ENCODE peak calls at places on chromosomes 13 and 19, in nine cellular contexts. Z is gastrocnemius medialis, Q is right atrium auricular region, T is HL-60, C is transverse colon, U is fibroblast of pulmonary artery, E is neural progenitor cell, F is stomach, J is WERI-Rb-1. S is an unnamed sample.

GRCh38 chr19:16367269-16367683 is 42.6 kb downstream of the KLF2 start:
- DNase-seq in Q (no peak), T (peak), F (no peak), Z (no peak), U (no peak), J (no peak), E (no peak), C (no peak), S (no peak)

GRCh38 chr19:17703823-17704463 is 15.3 kb upstream of the MAP1S start:
- DNase-seq in Z (no peak), E (peak), U (peak), T (no peak), J (peak), C (peak), F (peak), Q (peak), S (peak)

GRCh38 chr13:49441846-49442245 is 2.0 kb downstream of the CAB39L start:
- DNase-seq in T (no peak), Q (no peak), C (no peak), F (no peak), Z (no peak), E (no peak), J (no peak), U (peak), S (no peak)

GRCh38 chr13:44810067-44810840 is 179.0 kb downstream of the NUFIP1 start:
- DNase-seq in C (peak), E (no peak), J (no peak), Z (no peak), Q (peak), U (peak), F (peak), T (no peak), S (no peak)

GRCh38 chr19:18861235-18861634 is 29.5 kb downstream of the UPF1 start:
- DNase-seq in F (no peak), J (no peak), U (no peak), Q (no peak), Z (no peak), E (no peak), T (no peak), C (no peak), S (no peak)

GRCh38 chr13:48181482-48182145 is 51.4 kb upstream of the ITM2B start:
- DNase-seq in J (no peak), C (no peak), E (no peak), Q (no peak), U (no peak), Z (no peak), F (no peak), T (no peak), S (no peak)

GRCh38 chr13:65347420-65348030 is 1882.6 kb downstream of the PCDH9 start:
- DNase-seq in U (no peak), J (no peak), T (no peak), C (no peak), Q (no peak), Z (no peak), F (no peak), E (no peak), S (no peak)

GRCh38 chr19:54576411-54576976 is 2.9 kb downstream of the LILRA2 start:
- DNase-seq in T (no peak), Q (no peak), U (no peak), E (no peak), Z (no peak), J (no peak), F (no peak), C (no peak), S (no peak)

GRCh38 chr19:53037101-53038097 is 7.1 kb upstream of the ERVV-2 start:
- DNase-seq in T (no peak), U (peak), C (no peak), F (no peak), Q (no peak), J (peak), E (peak), Z (no peak), S (peak)

GRCh38 chr13:21326155-21327030 is 132.7 kb downstream of the ZDHHC20 start:
- DNase-seq in Q (no peak), Z (no peak), F (peak), U (peak), J (no peak), E (peak), T (no peak), C (peak), S (no peak)

GRCh38 chr13:51518847-51519246 is 65.4 kb upstream of the WDFY2 start:
- DNase-seq in F (no peak), J (no peak), E (no peak), U (no peak), Q (no peak), T (no peak), C (no peak), Z (no peak), S (no peak)

GRCh38 chr13:74136089-74136658 is 2.0 kb upstream of the KLF12 start:
- DNase-seq in Q (peak), J (peak), E (no peak), F (peak), C (peak), U (peak), Z (no peak), T (no peak), S (peak)

GRCh38 chr13:109162248-109163051 is 533.0 kb downstream of the MYO16 start:
- DNase-seq in E (no peak), Z (no peak), U (no peak), J (no peak), Q (no peak), C (peak), T (peak), F (no peak), S (no peak)

GRCh38 chr19:2578911-2579677 is 103.2 kb downstream of the GADD45B start:
- DNase-seq in Q (peak), Z (peak), E (peak), F (peak), T (peak), U (peak), C (peak), J (peak), S (peak)

GRCh38 chr13:40069173-40070044 is 413.9 kb downstream of the COG6 start:
- DNase-seq in C (peak), U (peak), J (peak), Z (peak), E (peak), F (peak), Q (peak), T (peak), S (peak)
- H3K4me3 ChIP-seq in C (no peak), U (no peak), J (no peak), Z (peak), E (no peak), F (no peak), Q (no peak), T (no peak), S (no peak)

DNA sequence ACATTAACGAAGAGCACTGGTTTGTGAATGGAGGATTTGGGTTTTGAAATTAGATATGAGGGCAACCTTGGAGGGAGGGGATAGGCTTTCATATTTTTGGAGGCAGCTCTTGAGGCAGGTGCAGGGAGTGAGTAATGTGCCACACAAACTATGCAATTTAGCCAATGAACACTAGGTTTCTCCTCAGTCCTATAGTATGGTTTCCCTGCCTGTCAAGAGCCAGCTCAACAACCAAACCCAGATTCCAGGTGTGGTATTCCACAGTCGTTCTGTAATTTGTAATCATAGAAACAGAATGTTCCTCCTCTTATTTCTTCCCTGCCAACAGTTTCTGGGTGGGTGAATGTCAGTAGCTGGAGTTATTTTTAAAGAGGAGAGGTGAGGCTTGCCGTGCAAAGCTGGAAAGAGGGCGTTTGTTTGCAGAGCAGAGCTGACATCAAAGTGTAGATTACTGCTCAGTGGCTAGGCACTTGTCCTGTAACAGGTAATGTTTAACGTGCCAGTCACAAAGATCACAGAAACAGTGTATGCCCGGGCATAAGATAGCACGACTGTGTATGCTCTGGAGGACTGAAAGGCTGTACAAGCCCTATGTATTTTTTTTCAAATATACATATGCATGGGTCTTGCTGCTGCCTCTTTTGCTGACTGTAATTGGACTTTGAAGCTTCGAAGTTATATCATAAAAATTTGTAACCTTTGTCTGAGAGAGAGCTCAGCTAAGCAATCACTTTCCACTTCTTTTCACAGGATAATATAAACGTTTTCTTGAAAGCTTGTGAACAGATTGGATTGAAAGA is 124.3 kb downstream of the LMO7 start:
- DNase-seq in C (peak), E (no peak), U (no peak), F (peak), T (no peak), Z (peak), J (no peak), Q (no peak), S (peak)
- H3K4me3 ChIP-seq in C (peak), E (no peak), U (no peak), F (peak), T (no peak), Z (peak), J (no peak), Q (peak), S (no peak)

DNA sequence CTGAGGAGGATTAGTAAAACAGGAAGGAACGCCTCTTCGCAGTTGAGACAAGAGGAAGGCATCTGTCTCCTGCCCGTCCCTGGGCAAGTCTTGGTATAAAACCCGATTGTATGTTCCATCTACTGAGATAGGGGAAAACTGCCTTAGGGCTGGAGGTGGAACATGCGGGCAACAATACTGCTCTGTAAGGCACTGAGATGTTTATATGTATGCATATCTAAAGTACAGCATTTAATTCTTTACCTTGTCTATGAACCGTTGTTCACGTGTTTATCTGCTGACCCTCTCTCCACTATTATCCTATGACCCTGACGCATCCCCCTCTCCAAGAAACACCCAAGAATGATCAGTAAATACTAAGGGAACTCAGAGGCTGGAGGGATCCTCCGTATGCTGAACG is 722 bp upstream of the TIMM50 start:
- DNase-seq in F (no peak), U (no peak), E (no peak), C (no peak), J (no peak), T (no peak), Z (no peak), Q (no peak), S (no peak)
- H3K4me3 ChIP-seq in F (peak), U (peak), E (peak), C (peak), J (peak), T (peak), Z (peak), Q (peak), S (peak)

DNA sequence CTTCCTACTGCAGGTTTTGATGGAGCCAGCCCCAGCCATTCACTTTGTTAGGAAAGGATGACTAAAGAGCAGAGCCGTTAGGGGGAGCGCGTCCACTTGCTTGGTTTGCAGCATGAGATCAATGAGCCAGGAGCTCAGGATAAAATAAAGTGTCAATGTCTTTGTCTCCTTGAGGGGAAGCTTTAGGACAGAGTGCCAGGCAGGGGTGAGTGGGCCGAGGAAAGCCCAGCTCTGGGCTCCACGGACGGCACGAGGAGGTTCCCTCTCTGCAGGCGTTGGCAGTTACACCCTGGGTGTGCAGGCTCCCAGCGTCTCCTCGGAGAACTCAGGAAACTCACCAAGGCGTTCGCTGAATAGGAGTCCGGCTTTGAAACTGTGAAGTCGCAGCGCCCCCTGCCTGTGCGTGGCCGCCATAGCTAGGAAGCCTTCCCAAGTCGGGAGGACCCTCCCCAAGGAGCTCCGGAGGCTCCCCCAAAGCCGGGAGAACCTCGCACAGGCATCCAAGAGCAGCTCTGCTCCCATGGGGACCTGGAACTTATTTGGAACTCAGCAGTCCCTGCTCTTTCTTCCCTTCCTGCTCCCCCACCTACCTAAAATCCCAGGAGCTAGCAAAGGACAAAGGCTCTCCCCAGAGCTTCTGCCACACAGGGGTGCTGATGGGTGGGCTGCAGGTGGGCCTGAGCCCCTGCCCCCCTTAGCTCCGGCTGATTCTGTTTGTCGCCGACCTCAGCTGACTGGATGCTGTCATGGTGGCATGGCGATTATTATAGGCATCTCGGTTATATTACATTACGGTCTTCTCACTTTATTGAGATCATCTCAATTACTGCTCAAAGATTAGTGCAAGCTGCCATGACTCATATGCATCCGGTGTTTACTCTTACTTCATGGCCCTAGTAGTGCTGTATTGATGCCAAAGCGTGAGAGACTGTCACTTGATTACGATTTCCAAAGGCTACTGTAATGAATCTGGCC is 34.4 kb downstream of the GSX1 start:
- DNase-seq in J (peak), F (peak), U (peak), Z (peak), T (peak), Q (peak), C (peak), E (peak), S (peak)
- H3K4me3 ChIP-seq in J (peak), F (peak), U (peak), Z (no peak), T (no peak), Q (peak), C (no peak), E (peak), S (no peak)

GRCh38 chr19:36747750-36748149 is 24.9 kb downstream of the ZNF850 start:
- DNase-seq in C (no peak), U (no peak), F (no peak), T (no peak), J (no peak), E (no peak), Q (no peak), Z (no peak), S (no peak)
- H3K4me3 ChIP-seq in C (no peak), U (no peak), F (no peak), T (no peak), J (no peak), E (no peak), Q (no peak), Z (no peak), S (no peak)

DNA sequence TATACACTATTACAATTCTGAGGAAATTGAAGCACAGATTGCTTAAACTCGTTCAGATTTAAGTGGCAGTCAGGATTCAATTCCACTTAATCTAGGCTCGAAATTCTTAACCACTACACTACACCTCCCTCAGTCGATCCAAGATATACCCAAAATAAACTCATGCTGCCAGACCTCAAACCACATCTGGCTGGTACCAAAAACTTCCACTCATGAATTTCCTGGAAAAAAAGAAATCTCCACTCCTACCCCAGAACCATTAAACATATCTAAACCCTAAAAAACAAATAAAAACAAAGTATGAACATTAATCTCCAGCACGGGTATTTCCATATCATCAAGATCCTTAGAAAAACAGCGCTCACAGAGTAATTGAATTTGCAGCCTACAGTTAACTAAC is 1.1 kb downstream of the ZFP30 start:
- DNase-seq in Q (no peak), E (no peak), Z (no peak), U (no peak), T (no peak), J (no peak), C (no peak), F (no peak), S (no peak)
- H3K4me3 ChIP-seq in Q (peak), E (peak), Z (peak), U (peak), T (peak), J (peak), C (peak), F (peak), S (peak)

GRCh38 chr13:41259875-41260501 is 3.4 kb downstream of the MTRF1 start:
- DNase-seq in J (no peak), U (no peak), F (no peak), C (no peak), T (no peak), E (no peak), Q (no peak), Z (no peak), S (no peak)

GRCh38 chr13:41254902-41255301 is 8.5 kb downstream of the MTRF1 start:
- DNase-seq in F (no peak), Q (no peak), T (no peak), C (no peak), U (no peak), Z (no peak), J (no peak), E (no peak), S (no peak)

GRCh38 chr13:41263261-41263971 is at the start of gene MTRF1:
- DNase-seq in T (peak), C (peak), Q (peak), Z (peak), E (peak), U (peak), J (peak), F (peak), S (peak)

DNA sequence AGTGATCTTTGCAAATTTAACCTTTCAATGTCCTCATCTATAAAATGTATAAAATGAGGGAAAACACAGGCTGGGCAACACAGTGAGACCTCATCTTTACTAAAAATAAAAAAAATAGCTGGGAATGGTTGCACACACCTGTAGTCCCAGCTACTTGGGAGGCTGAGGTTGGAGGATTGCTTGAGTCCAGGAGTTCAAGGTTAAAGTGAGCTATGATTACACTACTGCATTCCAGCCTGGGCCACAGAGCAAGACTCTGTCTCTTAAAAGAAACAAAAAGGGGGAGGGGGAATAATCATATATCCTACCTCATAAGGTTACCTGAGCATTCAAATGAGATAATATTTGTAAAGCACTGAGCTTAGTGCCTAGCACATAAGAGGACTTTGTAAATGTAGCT is 5.8 kb downstream of the MTRF1 start:
- DNase-seq in F (no peak), T (no peak), U (no peak), Q (no peak), J (no peak), Z (no peak), E (no peak), C (no peak), S (no peak)
- H3K4me3 ChIP-seq in F (no peak), T (no peak), U (no peak), Q (no peak), J (no peak), Z (no peak), E (no peak), C (no peak), S (no peak)

GRCh38 chr19:43950834-43951626 is at the start of gene ZNF221:
- DNase-seq in Q (peak), C (peak), T (peak), F (peak), Z (peak), E (peak), U (peak), J (peak), S (peak)
- H3K4me3 ChIP-seq in Q (peak), C (peak), T (peak), F (peak), Z (peak), E (peak), U (peak), J (peak), S (peak)

GRCh38 chr19:43798026-43798545 is 4.2 kb downstream of the LYPD5 start:
- DNase-seq in J (no peak), T (no peak), C (no peak), F (no peak), E (no peak), U (no peak), Q (no peak), Z (no peak), S (no peak)

GRCh38 chr19:43798546-43799409 is 3.5 kb downstream of the LYPD5 start:
- DNase-seq in Q (no peak), F (peak), U (no peak), C (peak), Z (no peak), E (peak), T (no peak), J (peak), S (no peak)

GRCh38 chr19:43797556-43797955 is 4.7 kb downstream of the LYPD5 start:
- DNase-seq in J (no peak), T (no peak), Q (no peak), U (no peak), E (no peak), C (no peak), F (no peak), Z (no peak), S (no peak)

GRCh38 chr19:43797118-43797517 is 5.1 kb downstream of the LYPD5 start:
- DNase-seq in C (no peak), Z (no peak), U (no peak), F (no peak), Q (no peak), E (no peak), T (no peak), J (no peak), S (no peak)

GRCh38 chr19:43799502-43800142 is 2.6 kb downstream of the LYPD5 start:
- DNase-seq in T (no peak), J (no peak), Z (no peak), C (peak), F (no peak), Q (no peak), U (no peak), E (no peak), S (peak)
- H3K4me3 ChIP-seq in T (no peak), J (no peak), Z (no peak), C (no peak), F (no peak), Q (no peak), U (no peak), E (no peak), S (no peak)

DNA sequence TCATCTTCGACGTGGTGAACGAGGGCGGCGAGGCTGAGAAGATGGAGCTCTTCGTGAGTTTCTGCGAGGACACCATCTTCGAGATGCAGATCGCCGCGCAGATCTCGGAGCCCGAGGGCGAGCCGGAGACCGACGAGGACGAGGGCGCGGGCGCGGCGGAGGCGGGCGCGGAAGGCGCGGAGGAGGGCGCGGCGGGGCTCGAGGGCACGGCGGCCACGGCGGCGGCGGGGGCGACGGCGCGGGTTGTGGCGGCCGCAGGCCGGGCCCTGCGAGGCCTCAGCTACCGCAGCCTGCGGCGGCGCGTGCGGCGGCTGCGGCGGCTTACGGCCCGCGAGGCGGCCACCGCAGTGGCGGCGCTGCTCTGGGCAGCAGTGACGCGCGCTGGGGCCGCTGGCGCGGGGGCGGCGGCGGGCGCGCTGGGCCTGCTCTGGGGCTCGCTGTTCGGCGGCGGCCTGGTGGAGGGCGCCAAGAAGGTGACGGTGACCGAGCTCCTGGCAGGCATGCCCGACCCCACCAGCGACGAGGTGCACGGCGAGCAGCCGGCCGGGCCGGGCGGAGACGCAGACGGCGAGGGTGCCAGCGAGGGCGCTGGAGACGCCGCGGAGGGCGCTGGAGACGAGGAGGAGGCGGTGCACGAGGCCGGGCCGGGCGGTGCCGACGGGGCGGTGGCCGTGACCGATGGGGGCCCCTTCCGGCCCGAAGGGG is 52.6 kb downstream of the MAP4K1 start:
- DNase-seq in J (no peak), E (peak), T (no peak), C (no peak), U (no peak), Q (no peak), Z (no peak), F (no peak), S (no peak)
- H3K4me3 ChIP-seq in J (no peak), E (no peak), T (no peak), C (peak), U (no peak), Q (peak), Z (no peak), F (peak), S (no peak)